ENCODE peak calls at places on chromosomes 3 and 15, in eight cellular contexts. X is CD4-positive, CD25-positive, alpha-beta regulatory T cell; Z is stimulated activated CD4-positive, alpha-beta T cell treated with anti-CD3 and anti-CD28 coated beads, Interleukin-4, amount 100 ng/mL, for 48 hours; O is fibroblast of the aortic adventitia; W is ureter; Y is upper lobe of right lung; A is stimulated activated CD8-positive, alpha-beta memory T cell treated with anti-CD3 and anti-CD28 coated beads, Interleukin-4, amount 100 ng/mL, for 48 hours; N is Karpas-422. L is an unnamed sample.

GRCh38 chr3:194691481-194692281 is 6.0 kb downstream of the FAM43A start:
- DNase-seq in X (no peak), Z (no peak), O (no peak), W (no peak), Y (no peak), A (no peak), N (peak), L (peak)

GRCh38 chr3:32502089-32502943 is at the start of gene CMTM6:
- DNase-seq in X (peak), Z (peak), O (peak), W (peak), Y (peak), A (peak), N (peak), L (peak)

GRCh38 chr15:66169023-66169422 is 84.5 kb downstream of the MEGF11 start:
- DNase-seq in X (no peak), Z (no peak), O (no peak), W (no peak), Y (no peak), A (no peak), N (no peak), L (no peak)

GRCh38 chr15:57395292-57395691 is 19.0 kb downstream of the CGNL1 start:
- DNase-seq in X (no peak), Z (no peak), O (peak), W (no peak), Y (no peak), A (no peak), N (no peak), L (no peak)

GRCh38 chr3:150786791-150787190 is 23.8 kb upstream of the SIAH2 start:
- DNase-seq in X (no peak), Z (no peak), O (peak), W (no peak), Y (no peak), A (peak), N (no peak), L (no peak)

GRCh38 chr3:194574639-194575483 is 58.4 kb downstream of the TMEM44 start:
- DNase-seq in X (no peak), Z (no peak), O (peak), W (no peak), Y (no peak), A (no peak), N (no peak), L (no peak)

GRCh38 chr3:106609666-106610301 is 741.0 kb upstream of the CBLB start:
- DNase-seq in X (peak), Z (peak), O (peak), W (peak), Y (no peak), A (peak), N (peak), L (peak)

GRCh38 chr3:24686764-24687163 is 192.1 kb upstream of the THRB start:
- DNase-seq in X (no peak), Z (no peak), O (peak), W (no peak), Y (no peak), A (peak), N (no peak), L (no peak)

GRCh38 chr3:128078875-128079274 is 26.6 kb downstream of the SEC61A1 start:
- DNase-seq in X (no peak), Z (no peak), O (no peak), W (peak), Y (peak), A (no peak), N (no peak), L (no peak)

GRCh38 chr3:135072431-135072830 is 277.4 kb downstream of the EPHB1 start:
- DNase-seq in X (no peak), Z (no peak), O (no peak), W (no peak), Y (no peak), A (no peak), N (no peak), L (no peak)

GRCh38 chr15:41691471-41691870 is 31.3 kb downstream of the MGA start:
- DNase-seq in X (peak), Z (no peak), O (peak), W (no peak), Y (no peak), A (no peak), N (no peak), L (no peak)

GRCh38 chr15:57025264-57025939 is 107.0 kb downstream of the TCF12 start:
- DNase-seq in X (no peak), Z (no peak), O (peak), W (no peak), Y (no peak), A (no peak), N (no peak), L (no peak)

GRCh38 chr3:160012108-160012507 is 23.5 kb downstream of the IL12A start:
- DNase-seq in X (peak), Z (no peak), O (no peak), W (no peak), Y (no peak), A (no peak), N (peak), L (no peak)

GRCh38 chr15:58793862-58794261 is 22.8 kb downstream of the MINDY2 start:
- DNase-seq in X (no peak), Z (no peak), O (peak), W (peak), Y (peak), A (no peak), N (peak), L (no peak)

GRCh38 chr15:23002920-23003319 is 22.8 kb upstream of the CYFIP1 start:
- DNase-seq in X (no peak), Z (no peak), O (no peak), W (no peak), Y (no peak), A (no peak), N (no peak), L (no peak)

GRCh38 chr3:127682576-127682975 is 9.8 kb downstream of the ABTB1 start:
- DNase-seq in X (no peak), Z (no peak), O (no peak), W (peak), Y (peak), A (peak), N (no peak), L (peak)

GRCh38 chr3:167031364-167032049 is 348.6 kb downstream of the ZBBX start:
- DNase-seq in X (no peak), Z (no peak), O (no peak), W (no peak), Y (no peak), A (no peak), N (no peak), L (no peak)

GRCh38 chr3:117398166-117398954 is 688.8 kb downstream of the TUSC7 start:
- DNase-seq in X (no peak), Z (no peak), O (no peak), W (no peak), Y (no peak), A (no peak), N (no peak), L (no peak)

GRCh38 chr3:46709721-46710120 is 7.9 kb downstream of the PRSS50 start:
- DNase-seq in X (no peak), Z (no peak), O (no peak), W (peak), Y (peak), A (no peak), N (no peak), L (peak)

GRCh38 chr3:185722920-185723319 is 101.9 kb downstream of the IGF2BP2 start:
- DNase-seq in X (no peak), Z (no peak), O (no peak), W (no peak), Y (no peak), A (no peak), N (no peak), L (no peak)

GRCh38 chr15:23395030-23395692 is 40.6 kb downstream of the GOLGA8S start:
- DNase-seq in X (no peak), Z (no peak), O (no peak), W (no peak), Y (peak), A (no peak), N (no peak), L (no peak)

GRCh38 chr3:142523921-142524566 is 54.5 kb downstream of the ATR start:
- DNase-seq in X (no peak), Z (no peak), O (no peak), W (no peak), Y (no peak), A (no peak), N (no peak), L (no peak)

GRCh38 chr3:120438971-120439370 is 11.8 kb downstream of the FSTL1 start:
- DNase-seq in X (no peak), Z (no peak), O (peak), W (peak), Y (no peak), A (no peak), N (no peak), L (no peak)

GRCh38 chr3:185763347-185764010 is 61.4 kb downstream of the IGF2BP2 start:
- DNase-seq in X (no peak), Z (no peak), O (peak), W (no peak), Y (no peak), A (no peak), N (no peak), L (no peak)

GRCh38 chr3:52494446-52494845 is 692 bp upstream of the STAB1 start:
- DNase-seq in X (no peak), Z (no peak), O (no peak), W (no peak), Y (no peak), A (no peak), N (no peak), L (no peak)

GRCh38 chr15:46111730-46112129 is 476.9 kb downstream of the SQOR start:
- DNase-seq in X (no peak), Z (no peak), O (no peak), W (peak), Y (no peak), A (no peak), N (no peak), L (no peak)

GRCh38 chr3:18812316-18812715 is 336.0 kb upstream of the KCNH8 start:
- DNase-seq in X (no peak), Z (no peak), O (peak), W (no peak), Y (no peak), A (no peak), N (no peak), L (no peak)

GRCh38 chr3:172982731-172983364 is 158.2 kb downstream of the SPATA16 start:
- DNase-seq in X (no peak), Z (no peak), O (peak), W (no peak), Y (no peak), A (no peak), N (no peak), L (no peak)

GRCh38 chr3:69639851-69640250 is 99.4 kb upstream of the MITF start:
- DNase-seq in X (no peak), Z (no peak), O (no peak), W (no peak), Y (no peak), A (no peak), N (no peak), L (no peak)

GRCh38 chr3:58404396-58404795 is 29.2 kb downstream of the PDHB start:
- DNase-seq in X (no peak), Z (no peak), O (peak), W (no peak), Y (no peak), A (no peak), N (no peak), L (no peak)

GRCh38 chr3:119550090-119550910 is 9.1 kb downstream of the CD80 start:
- DNase-seq in X (no peak), Z (no peak), O (no peak), W (no peak), Y (no peak), A (no peak), N (peak), L (no peak)

GRCh38 chr15:95912280-95912625 is 418.2 kb upstream of the NR2F2 start:
- DNase-seq in X (no peak), Z (no peak), O (no peak), W (no peak), Y (no peak), A (no peak), N (no peak), L (no peak)

GRCh38 chr3:192296845-192297244 is 430.5 kb downstream of the FGF12 start:
- DNase-seq in X (no peak), Z (no peak), O (no peak), W (no peak), Y (no peak), A (no peak), N (no peak), L (no peak)

GRCh38 chr3:4997946-4998345 is 18.7 kb downstream of the BHLHE40 start:
- DNase-seq in X (no peak), Z (no peak), O (no peak), W (no peak), Y (no peak), A (no peak), N (no peak), L (no peak)

GRCh38 chr3:127451321-127451720 is 139.2 kb downstream of the TPRA1 start:
- DNase-seq in X (no peak), Z (no peak), O (no peak), W (no peak), Y (no peak), A (no peak), N (no peak), L (peak)

GRCh38 chr3:45994661-45995369 is 809 bp downstream of the FYCO1 start:
- DNase-seq in X (peak), Z (peak), O (no peak), W (no peak), Y (no peak), A (peak), N (peak), L (peak)

GRCh38 chr3:105448338-105448982 is 81.8 kb downstream of the ALCAM start:
- DNase-seq in X (no peak), Z (no peak), O (peak), W (no peak), Y (no peak), A (no peak), N (no peak), L (no peak)

GRCh38 chr3:73765878-73766564 is 141.3 kb upstream of the PDZRN3 start:
- DNase-seq in X (no peak), Z (no peak), O (peak), W (no peak), Y (no peak), A (no peak), N (no peak), L (no peak)

L was measured in activated effector memory CD4-positive, alpha-beta T cell treated with anti-CD3 and anti-CD28 coated beads, Interleukin-2, amount 50 U/mL, for 16 hours.